ENCODE peak calls at places on chromosomes 5 and 9, in nine cellular contexts. C is HFF-Myc, A is brain microvascular endothelial cell, E is astrocyte of the cerebellum, S is hepatocyte, L is HCT116, F is AG10803, Q is fibroblast of the aortic adventitia, H is BE2C. Y is an unnamed sample.

GRCh38 chr5:134510970-134511795 is 14.3 kb upstream of the JADE2 start:
- DNase-seq in L (no peak), A (peak), Q (peak), H (no peak), S (peak), C (no peak), E (no peak), F (peak), Y (peak)

GRCh38 chr5:73170522-73170921 is 2.5 kb upstream of the TMEM174 start:
- DNase-seq in C (no peak), A (no peak), Q (peak), F (no peak), L (peak), E (no peak), H (peak), S (no peak), Y (peak)

GRCh38 chr5:161545701-161546462 is 643 bp downstream of the GABRB2 start:
- DNase-seq in L (no peak), F (no peak), Q (peak), C (no peak), S (no peak), H (no peak), A (no peak), E (no peak), Y (no peak)

GRCh38 chr9:128810873-128811272 is 7.4 kb upstream of the ENDOG start:
- DNase-seq in S (no peak), L (no peak), H (no peak), A (no peak), F (no peak), C (no peak), Q (no peak), E (no peak), Y (no peak)

GRCh38 chr9:126151031-126151670 is 175.5 kb upstream of the MVB12B start:
- DNase-seq in F (no peak), L (no peak), E (no peak), A (no peak), H (no peak), Q (peak), S (no peak), C (no peak), Y (peak)

GRCh38 chr5:92527311-92528078 is 1053.5 kb downstream of the NR2F1-AS1 start:
- DNase-seq in L (no peak), H (no peak), Q (no peak), F (peak), C (no peak), E (no peak), A (peak), S (no peak), Y (peak)

GRCh38 chr5:113776832-113777525 is 263.5 kb downstream of the YTHDC2 start:
- DNase-seq in C (no peak), Q (peak), S (no peak), F (peak), A (no peak), H (no peak), L (no peak), E (peak), Y (peak)

GRCh38 chr5:168467755-168468280 is 18.5 kb upstream of the RARS1 start:
- DNase-seq in C (no peak), E (no peak), S (no peak), A (no peak), H (no peak), L (no peak), Q (no peak), F (no peak), Y (no peak)

GRCh38 chr9:109417585-109418544 is 80.2 kb downstream of the PTPN3 start:
- DNase-seq in Q (no peak), S (no peak), H (no peak), E (no peak), F (no peak), C (no peak), L (no peak), A (no peak), Y (no peak)

GRCh38 chr9:35616681-35617459 is 1.3 kb downstream of the CD72 start:
- DNase-seq in Q (peak), E (no peak), A (peak), L (no peak), F (peak), H (peak), S (peak), C (no peak), Y (peak)

GRCh38 chr9:21482213-21482612 is at the start of gene IFNE:
- DNase-seq in H (no peak), E (no peak), C (no peak), F (no peak), Q (no peak), L (no peak), A (no peak), S (no peak), Y (no peak)

GRCh38 chr5:132653716-132654115 is 4.3 kb upstream of the IL13 start:
- DNase-seq in L (no peak), C (no peak), S (no peak), H (no peak), E (no peak), A (no peak), F (peak), Q (peak), Y (no peak)

GRCh38 chr9:16282718-16283117 is 587.8 kb downstream of the BNC2 start:
- DNase-seq in E (no peak), A (no peak), C (no peak), H (no peak), F (no peak), L (no peak), Q (no peak), S (no peak), Y (no peak)

GRCh38 chr9:37422289-37423104 is at the start of gene GRHPR:
- DNase-seq in E (no peak), Q (peak), S (peak), F (peak), H (peak), L (peak), C (peak), A (peak), Y (peak)

GRCh38 chr9:113598451-113598850 is 134.9 kb downstream of the RGS3 start:
- DNase-seq in C (no peak), H (no peak), A (no peak), L (no peak), S (no peak), F (no peak), E (no peak), Q (no peak), Y (no peak)

GRCh38 chr5:59887274-59887673 is 6.3 kb downstream of the PDE4D start:
- DNase-seq in H (no peak), A (no peak), Q (no peak), C (no peak), S (no peak), E (no peak), F (no peak), L (no peak), Y (no peak)

GRCh38 chr5:144832416-144832815 is 661.7 kb downstream of the KCTD16 start:
- DNase-seq in E (no peak), A (no peak), Q (no peak), C (no peak), H (no peak), S (no peak), F (no peak), L (no peak), Y (no peak)

GRCh38 chr9:124457079-124457886 is 7.0 kb downstream of the ADGRD2 start:
- DNase-seq in S (no peak), E (no peak), H (no peak), L (no peak), A (no peak), Q (no peak), C (no peak), F (no peak), Y (no peak)

GRCh38 chr9:7363777-7364477 is 435.7 kb downstream of the DMAC1 start:
- DNase-seq in C (no peak), A (no peak), E (no peak), Q (no peak), L (no peak), S (peak), F (no peak), H (no peak), Y (no peak)

GRCh38 chr5:102547659-102548058 is 48.9 kb upstream of the SLCO6A1 start:
- DNase-seq in C (no peak), L (no peak), A (no peak), H (no peak), F (peak), E (no peak), Q (no peak), S (no peak), Y (no peak)

GRCh38 chr5:99320461-99320860 is 391.7 kb upstream of the CHD1 start:
- DNase-seq in A (no peak), E (no peak), L (no peak), H (peak), Q (no peak), S (peak), C (no peak), F (no peak), Y (no peak)

GRCh38 chr5:4384649-4385048 is 755.5 kb upstream of the ADAMTS16 start:
- DNase-seq in L (no peak), H (no peak), Q (no peak), F (no peak), E (no peak), S (no peak), A (no peak), C (no peak), Y (no peak)

GRCh38 chr9:134132208-134132870 is 3.5 kb upstream of the WDR5 start:
- DNase-seq in Q (no peak), A (no peak), F (no peak), C (no peak), L (no peak), E (no peak), H (no peak), S (no peak), Y (no peak)

GRCh38 chr5:139745800-139746690 is 49.6 kb upstream of the PSD2 start:
- DNase-seq in Q (peak), C (no peak), A (peak), H (peak), F (peak), L (peak), E (peak), S (peak), Y (peak)

GRCh38 chr9:121992571-121993212 is 100.4 kb downstream of the TTLL11 start:
- DNase-seq in S (peak), F (peak), H (peak), L (peak), A (peak), E (no peak), Q (peak), C (no peak), Y (peak)

GRCh38 chr9:133277467-133277866 is 2.5 kb upstream of the ABO start:
- DNase-seq in H (no peak), F (no peak), L (no peak), C (no peak), A (no peak), E (no peak), Q (no peak), S (no peak), Y (no peak)

GRCh38 chr5:43006411-43007202 is 33.5 kb downstream of the ANXA2R start:
- DNase-seq in H (no peak), L (no peak), Q (peak), E (no peak), A (no peak), S (no peak), F (peak), C (no peak), Y (peak)

GRCh38 chr5:94181940-94182339 is 436.5 kb downstream of the KIAA0825 start:
- DNase-seq in L (peak), F (no peak), E (no peak), C (no peak), H (peak), A (no peak), Q (no peak), S (peak), Y (peak)

GRCh38 chr5:60497706-60498500 is 202.1 kb downstream of the DEPDC1B start:
- DNase-seq in C (no peak), F (peak), E (no peak), S (no peak), A (peak), Q (peak), H (no peak), L (no peak), Y (peak)

GRCh38 chr5:76641514-76642120 is 18.4 kb upstream of the F2RL2 start:
- DNase-seq in C (peak), F (peak), S (peak), E (peak), A (peak), L (peak), Q (peak), H (peak), Y (peak)

GRCh38 chr9:109826554-109826953 is 46.6 kb downstream of the PALM2AKAP2 start:
- DNase-seq in F (no peak), A (no peak), C (no peak), L (no peak), E (no peak), H (no peak), S (no peak), Q (no peak), Y (no peak)

GRCh38 chr5:133316346-133317343 is 264.8 kb downstream of the HSPA4 start:
- DNase-seq in F (no peak), E (no peak), S (peak), A (no peak), H (peak), Q (no peak), L (peak), C (no peak), Y (peak)

GRCh38 chr5:157187046-157187754 is 6.6 kb downstream of the ITK start:
- DNase-seq in A (no peak), L (no peak), E (no peak), H (no peak), S (no peak), F (no peak), Q (no peak), C (no peak), Y (no peak)

GRCh38 chr5:2293906-2294305 is 411.2 kb upstream of the IRX4 start:
- DNase-seq in A (no peak), H (no peak), L (no peak), E (no peak), F (no peak), C (no peak), S (no peak), Q (no peak), Y (no peak)

GRCh38 chr5:142197098-142197497 is 88.5 kb downstream of the NDFIP1 start:
- DNase-seq in L (no peak), S (no peak), A (no peak), H (no peak), C (no peak), F (peak), E (no peak), Q (no peak), Y (peak)
- H3K4me3 ChIP-seq in L (no peak), S (no peak), A (no peak), H (no peak), C (no peak), F (no peak), E (no peak), Q (no peak), Y (no peak)

GRCh38 chr9:127698985-127699670 is 7.7 kb upstream of the CFAP157 start:
- DNase-seq in F (peak), E (peak), Q (peak), A (peak), S (peak), C (peak), L (peak), H (peak), Y (peak)
- TF ChIP-seq CTCF in F (no peak), E (no peak), Q (peak), A (peak), S (no peak), C (no peak), L (no peak), H (peak), Y (no peak)

GRCh38 chr5:181205402-181205734 is 372 bp upstream of the TRIM7 start:
- DNase-seq in E (no peak), A (no peak), Q (no peak), H (no peak), F (no peak), L (no peak), S (no peak), C (no peak), Y (no peak)

GRCh38 chr5:181205735-181206401 is 872 bp upstream of the TRIM7 start:
- DNase-seq in E (no peak), Q (no peak), C (no peak), A (no peak), H (no peak), L (no peak), S (peak), F (no peak), Y (peak)

GRCh38 chr5:181207214-181207959 is 2.4 kb upstream of the TRIM7 start:
- DNase-seq in C (peak), L (peak), Q (peak), E (peak), H (peak), F (peak), S (peak), A (peak), Y (peak)

GRCh38 chr5:181204561-181205401 is at the start of gene TRIM7:
- DNase-seq in L (no peak), Q (no peak), C (no peak), E (no peak), H (peak), A (no peak), S (peak), F (peak), Y (peak)

DNA sequence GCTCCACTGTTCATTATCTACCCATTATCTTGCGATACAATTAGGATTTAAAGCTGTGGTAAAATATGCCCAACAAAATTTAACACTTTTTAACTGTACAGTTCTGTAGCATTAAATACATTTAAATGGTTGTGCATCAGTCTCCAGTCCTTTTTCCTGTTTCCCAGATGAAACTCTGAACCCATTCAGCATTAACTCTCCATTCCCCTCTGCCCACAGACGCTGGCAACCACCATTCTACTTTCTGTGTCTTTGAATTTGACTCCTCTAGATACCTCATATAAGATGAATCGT is 2.9 kb upstream of the TRIM7 start:
- DNase-seq in Q (no peak), A (no peak), S (no peak), L (no peak), E (no peak), H (no peak), C (no peak), F (no peak), Y (no peak)
- H3K4me3 ChIP-seq in Q (no peak), A (no peak), S (no peak), L (no peak), E (peak), H (peak), C (no peak), F (no peak), Y (no peak)

GRCh38 chr5:138210985-138211384 is 2.1 kb downstream of the CDC23 start:
- DNase-seq in Q (no peak), C (no peak), L (no peak), F (no peak), A (no peak), H (no peak), E (no peak), S (no peak), Y (no peak)
- TF ChIP-seq CTCF in Q (no peak), C (no peak), L (no peak), F (no peak), A (no peak), H (no peak), E (no peak), S (no peak), Y (no peak)

GRCh38 chr5:177371705-177372533 is 12.3 kb upstream of the SLC34A1 start:
- DNase-seq in Q (no peak), C (no peak), L (no peak), S (no peak), E (no peak), A (no peak), F (no peak), H (no peak), Y (no peak)

GRCh38 chr5:177369050-177369912 is 11.6 kb downstream of the RGS14 start:
- DNase-seq in C (no peak), H (peak), A (no peak), S (peak), L (no peak), Q (peak), F (peak), E (no peak), Y (peak)

GRCh38 chr5:177371120-177371537 is 13.1 kb upstream of the SLC34A1 start:
- DNase-seq in C (no peak), H (no peak), Q (no peak), A (no peak), S (no peak), F (no peak), E (no peak), L (no peak), Y (no peak)

GRCh38 chr5:177369913-177370487 is 12.3 kb downstream of the RGS14 start:
- DNase-seq in S (no peak), E (no peak), A (no peak), Q (no peak), L (no peak), H (no peak), F (no peak), C (no peak), Y (no peak)

GRCh38 chr5:177370488-177371119 is 12.9 kb downstream of the RGS14 start:
- DNase-seq in C (peak), S (peak), H (peak), F (peak), Q (peak), L (peak), E (peak), A (peak), Y (peak)
- H3K4me3 ChIP-seq in C (peak), S (peak), H (peak), F (peak), Q (peak), L (peak), E (peak), A (peak), Y (peak)

DNA sequence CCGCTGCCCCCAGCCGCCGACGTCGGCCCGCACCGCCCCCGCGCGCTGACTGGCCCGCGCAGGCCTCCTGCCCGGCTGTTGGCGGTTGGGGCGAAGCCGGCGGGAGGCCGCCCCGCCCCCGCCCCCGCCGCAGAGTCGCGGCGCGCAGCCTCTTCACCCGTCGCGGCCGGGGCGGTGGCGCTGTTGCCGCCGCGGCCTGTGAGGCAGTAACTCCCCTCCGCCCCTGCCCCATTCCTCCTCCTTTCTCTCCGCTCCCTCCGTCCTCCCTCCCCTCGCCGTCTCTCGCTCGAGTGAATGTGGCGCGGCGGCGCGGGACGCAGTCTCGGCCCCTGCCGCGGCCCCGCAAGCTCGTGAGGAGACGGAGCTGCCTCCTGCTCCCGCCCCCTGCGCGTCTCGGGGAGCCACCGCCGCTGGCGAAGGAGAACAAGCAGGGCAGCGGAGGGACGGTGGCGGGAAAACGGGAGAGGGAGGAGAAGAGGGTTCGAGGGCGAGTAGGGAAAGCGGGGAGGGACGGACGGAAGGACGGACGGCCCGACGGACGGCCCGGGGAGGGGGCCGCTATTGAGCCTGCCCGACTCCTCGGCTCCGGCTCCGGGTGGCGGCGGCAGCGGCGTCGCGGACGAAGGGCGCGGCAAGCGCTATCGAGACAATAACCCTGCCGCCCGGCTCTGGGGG is 637 bp upstream of the ERBIN start:
- DNase-seq in H (peak), E (peak), C (peak), A (peak), L (peak), F (peak), S (peak), Q (peak), Y (peak)
- TF ChIP-seq CTCF in H (peak), E (peak), C (peak), A (peak), L (peak), F (peak), S (peak), Q (peak), Y (peak)

GRCh38 chr5:119078870-119079269 is 8.0 kb downstream of the DMXL1 start:
- DNase-seq in E (peak), C (no peak), F (peak), H (no peak), L (no peak), Q (peak), S (no peak), A (no peak), Y (peak)
- H3K4me3 ChIP-seq in E (no peak), C (no peak), F (no peak), H (no peak), L (no peak), Q (no peak), S (no peak), A (no peak), Y (no peak)

GRCh38 chr9:136525207-136525606 is 20.6 kb downstream of the NOTCH1 start:
- DNase-seq in F (no peak), A (no peak), S (no peak), H (no peak), E (no peak), C (no peak), Q (no peak), L (no peak), Y (no peak)

GRCh38 chr9:136527131-136527530 is 18.7 kb downstream of the NOTCH1 start:
- DNase-seq in Q (no peak), L (no peak), S (no peak), C (no peak), F (no peak), H (no peak), E (no peak), A (no peak), Y (no peak)

GRCh38 chr9:136526625-136527066 is 19.2 kb downstream of the NOTCH1 start:
- DNase-seq in S (peak), H (no peak), Q (no peak), F (no peak), E (no peak), A (no peak), L (no peak), C (no peak), Y (no peak)

GRCh38 chr9:136527721-136528710 is 17.8 kb downstream of the NOTCH1 start:
- DNase-seq in L (no peak), Q (no peak), A (no peak), H (peak), E (no peak), C (no peak), S (peak), F (no peak), Y (peak)

GRCh38 chr9:136525841-136526499 is 19.9 kb downstream of the NOTCH1 start:
- DNase-seq in S (no peak), L (no peak), Q (no peak), E (no peak), A (no peak), F (no peak), C (no peak), H (no peak), Y (no peak)
- TF ChIP-seq CTCF in S (no peak), L (no peak), Q (no peak), E (no peak), A (no peak), F (no peak), C (no peak), H (no peak), Y (no peak)

GRCh38 chr9:88577736-88578485 is 42.9 kb downstream of the NXNL2 start:
- DNase-seq in A (no peak), S (no peak), L (no peak), F (no peak), Q (no peak), C (no peak), H (no peak), E (no peak), Y (no peak)
- H3K4me3 ChIP-seq in A (no peak), S (no peak), L (no peak), F (no peak), Q (no peak), C (no peak), H (peak), E (no peak), Y (peak)

Y was measured in cardiac fibroblast.